ENCODE peak calls at places on chromosomes 11 and 22, in seven cellular contexts. Q is kidney; M is pancreas; Y is PC-3; E is CD8-positive, alpha-beta T cell; A is PC-9; H is heart right ventricle. N is an unnamed sample.

GRCh38 chr11:9264381-9265210 is 554 bp downstream of the DENND5A start:
- DNase-seq in M (peak; percentile 57), Q (peak; percentile 84), Y (peak; percentile 53), E (peak; percentile 32), H (peak; percentile 65), A (no peak), N (no peak)

GRCh38 chr11:18731949-18732821 is 6.2 kb upstream of the IGSF22 start:
- DNase-seq in H (peak; percentile 23), Q (no peak), A (no peak), Y (peak; percentile 70), E (peak; percentile 73), M (no peak), N (no peak)

GRCh38 chr11:124732230-124732629 is 7.5 kb upstream of the NRGN start:
- DNase-seq in E (no peak), H (no peak), Y (no peak), M (no peak), Q (no peak), A (no peak), N (no peak)

GRCh38 chr22:36052505-36052941 is 23.9 kb upstream of the RBFOX2 start:
- DNase-seq in M (peak; percentile 27), Y (peak; percentile 81), A (peak; percentile 99), H (no peak), Q (no peak), E (no peak), N (no peak)

GRCh38 chr11:47272706-47273105 is 2.8 kb downstream of the MADD start:
- DNase-seq in Y (no peak), H (no peak), E (no peak), Q (no peak), M (no peak), A (no peak), N (no peak)

GRCh38 chr11:68374531-68374930 is 62.1 kb downstream of the LRP5 start:
- DNase-seq in Y (no peak), M (no peak), E (no peak), Q (no peak), H (no peak), A (no peak), N (no peak)

GRCh38 chr22:20979243-20979809 is 2.8 kb upstream of the LZTR1 start:
- DNase-seq in H (peak; percentile 56), Y (no peak), M (peak; percentile 78), A (no peak), E (peak; percentile 50), Q (peak; percentile 91), N (peak; percentile 24)

GRCh38 chr11:45021692-45022130 is 71.0 kb upstream of the TP53I11 start:
- DNase-seq in E (no peak), H (peak; percentile 79), A (no peak), Q (peak; percentile 86), Y (no peak), M (peak; percentile 32), N (no peak)

GRCh38 chr11:95849087-95849825 is 59.0 kb downstream of the CEP57 start:
- DNase-seq in Q (no peak), A (peak; percentile 56), E (peak; percentile 17), H (peak; percentile 55), Y (peak; percentile 88), M (peak; percentile 18), N (peak; percentile 29)

GRCh38 chr11:2578006-2578933 is 121.5 kb downstream of the KCNQ1OT1 start:
- DNase-seq in M (peak; percentile 12), A (no peak), Y (no peak), H (no peak), E (no peak), Q (peak; percentile 61), N (no peak)

GRCh38 chr22:24517446-24517845 is 22.3 kb downstream of the UPB1 start:
- DNase-seq in Q (no peak), M (no peak), Y (no peak), E (no peak), A (no peak), H (no peak), N (no peak)

GRCh38 chr11:97883086-97883485 is 1137.7 kb upstream of the CNTN5 start:
- DNase-seq in Q (no peak), H (no peak), E (no peak), Y (no peak), A (no peak), M (no peak), N (no peak)

GRCh38 chr11:117907276-117908110 is 21.7 kb downstream of the TMPRSS13 start:
- DNase-seq in M (peak; percentile 50), Q (peak; percentile 96), H (peak; percentile 82), A (peak; percentile 95), Y (peak; percentile 89), E (peak; percentile 48), N (peak; percentile 26)

GRCh38 chr22:37571258-37571991 is 8.5 kb downstream of the LGALS2 start:
- DNase-seq in Y (peak; percentile 49), A (peak; percentile 68), E (no peak), M (no peak), Q (no peak), H (no peak), N (no peak)

GRCh38 chr11:34890812-34891211 is 25.4 kb downstream of the APIP start:
- DNase-seq in E (no peak), A (peak; percentile 64), M (no peak), H (no peak), Q (no peak), Y (peak; percentile 78), N (no peak)

GRCh38 chr11:8262552-8263108 is 1.0 kb downstream of the LMO1 start:
- DNase-seq in H (no peak), Q (peak; percentile 79), Y (peak; percentile 32), E (no peak), M (no peak), A (no peak), N (no peak)

GRCh38 chr11:118098996-118099837 is 12.5 kb upstream of the SMIM35 start:
- DNase-seq in Q (no peak), E (no peak), H (no peak), M (no peak), A (no peak), Y (no peak), N (no peak)

GRCh38 chr11:16843307-16843706 is 104.9 kb downstream of the C11orf58 start:
- DNase-seq in A (no peak), H (no peak), Q (no peak), Y (peak; percentile 24), E (no peak), M (no peak), N (no peak)

GRCh38 chr11:131404010-131404409 is 33.6 kb downstream of the NTM start:
- DNase-seq in H (no peak), M (no peak), A (no peak), E (no peak), Y (no peak), Q (no peak), N (no peak)

GRCh38 chr11:67627394-67627787 is 2.3 kb downstream of the NUDT8 start:
- DNase-seq in A (no peak), E (no peak), H (no peak), Y (no peak), Q (peak; percentile 59), M (no peak), N (no peak)

DNA sequence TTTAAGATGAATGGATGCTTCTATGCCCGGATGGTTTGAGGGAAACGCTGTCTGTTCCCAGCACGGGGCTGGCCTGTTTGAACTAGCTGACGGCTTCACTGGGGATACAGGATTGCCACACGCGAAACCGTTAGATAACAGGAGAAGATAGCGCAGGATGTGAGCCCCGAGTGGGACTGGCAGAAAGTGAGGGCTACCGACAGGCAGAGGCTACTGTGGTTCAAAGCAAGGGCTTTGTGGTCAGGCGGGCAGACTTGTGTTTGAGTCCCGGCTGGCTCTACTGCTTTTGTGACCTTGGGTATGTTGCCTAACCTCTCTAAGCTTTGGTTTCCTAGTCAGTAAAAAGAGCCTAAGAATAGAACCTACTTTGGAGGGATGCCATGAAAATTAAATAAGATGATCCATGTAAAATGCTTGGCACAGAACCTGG is 2.8 kb upstream of the OAF start:
- DNase-seq in M (peak; percentile 69), A (no peak), Q (no peak), H (no peak), E (no peak), Y (no peak), N (no peak)
- H3K27ac ChIP-seq in M (peak overlapping the region; percentile 43), A (peak overlapping the region; percentile 80), Q (no peak overlapping the region), H (peak overlapping the region; percentile 92), E (no peak overlapping the region), Y (peak overlapping the region; percentile 78), N (peak overlapping the region; percentile 16)

GRCh38 chr11:33028537-33028914 is 10.8 kb upstream of the TCP11L1 start:
- DNase-seq in A (no peak), Y (no peak), Q (no peak), H (no peak), M (no peak), E (no peak), N (no peak)
- H3K27ac ChIP-seq in A (no peak overlapping the region), Y (no peak overlapping the region), Q (no peak overlapping the region), H (no peak overlapping the region), M (no peak overlapping the region), E (no peak overlapping the region), N (peak overlapping the region; percentile 60)

DNA sequence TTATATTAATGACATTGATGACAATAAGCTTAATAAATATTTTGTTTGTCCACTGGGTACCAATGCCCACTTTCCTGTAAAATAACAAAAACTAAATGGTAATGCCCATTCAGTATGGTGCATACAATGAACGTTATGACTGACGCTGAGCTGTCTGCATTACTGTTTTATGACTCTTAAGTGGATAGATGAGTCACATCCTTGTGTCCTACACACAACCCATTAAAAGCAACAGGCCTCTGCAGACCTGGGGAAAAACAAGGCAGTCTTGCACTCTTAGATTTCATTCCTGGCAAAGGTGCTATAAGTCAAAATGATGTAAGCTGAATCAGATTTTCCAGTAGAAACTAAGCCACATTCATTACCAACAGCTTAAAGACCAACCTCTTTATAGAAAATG is 176.3 kb upstream of the TMEM45B start:
- DNase-seq in A (peak; percentile 97), Q (no peak), E (no peak), M (no peak), Y (peak; percentile 99), H (no peak), N (no peak)
- H3K27ac ChIP-seq in A (peak overlapping the region; percentile 92), Q (no peak overlapping the region), E (no peak overlapping the region), M (no peak overlapping the region), Y (peak overlapping the region; percentile 92), H (no peak overlapping the region), N (no peak overlapping the region)

DNA sequence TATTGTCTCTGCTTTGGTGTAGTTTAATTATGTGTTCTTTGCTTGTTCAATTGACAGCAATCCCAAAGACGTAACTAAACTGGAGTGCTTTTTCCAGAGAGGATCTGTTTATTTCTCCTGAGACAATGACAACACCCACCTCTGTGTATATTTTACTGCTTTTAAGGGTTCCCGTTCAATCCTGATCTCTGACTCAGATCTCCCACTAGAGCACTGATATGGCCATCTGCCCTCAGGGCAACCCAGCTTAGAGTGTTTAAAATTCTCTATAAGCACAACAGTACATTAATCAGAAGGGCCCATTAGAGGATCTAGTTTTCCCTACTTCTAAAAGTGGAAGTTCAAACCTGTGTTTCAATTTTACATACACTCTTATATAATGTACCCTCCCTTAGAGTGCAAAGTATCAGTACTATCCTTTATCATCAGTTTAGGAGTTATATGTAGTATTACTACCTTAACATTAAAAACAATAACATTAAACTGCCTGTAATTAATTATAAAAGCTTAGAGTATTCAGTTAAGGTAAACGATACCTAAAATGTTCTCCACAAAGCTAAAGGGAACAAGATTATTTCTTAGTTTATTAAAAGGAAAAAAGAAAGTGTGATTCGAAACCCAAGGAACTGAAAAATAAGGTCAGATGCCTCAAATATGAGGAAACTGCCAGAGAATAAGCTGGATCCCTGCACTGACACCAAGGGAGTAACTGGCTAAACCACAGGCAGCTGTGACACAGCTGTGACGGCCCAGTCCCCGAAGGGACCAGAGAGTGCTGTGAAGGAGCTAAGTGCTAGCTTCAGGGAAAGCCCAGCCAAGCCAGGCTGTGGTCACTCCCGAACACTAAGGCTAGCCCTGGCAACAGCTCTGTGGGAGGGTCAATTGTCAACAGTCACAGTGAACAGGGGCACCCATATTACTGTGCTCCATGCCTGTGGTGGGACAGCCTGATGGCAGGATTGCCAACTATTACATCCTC is 15.2 kb downstream of the UFD1 start:
- DNase-seq in H (peak; percentile 32), Q (peak; percentile 81), E (no peak), Y (no peak), M (no peak), A (no peak), N (no peak)
- H3K27ac ChIP-seq in H (no peak overlapping the region), Q (no peak overlapping the region), E (no peak overlapping the region), Y (no peak overlapping the region), M (no peak overlapping the region), A (no peak overlapping the region), N (no peak overlapping the region)